ENCODE peak calls at places on chromosomes 1 and 21, in seven cellular contexts. One of them, this sample, is unnamed. For H3K27me3, the result is how much of the 10 kb centered on the place peaks cover.

GRCh38 chr1:63854091-63854490 is 80.3 kb downstream of the ROR1 start:
- DNase-seq in neural progenitor cell: no peak
- DNase-seq in IMR-90: no peak
- DNase-seq in aorta: no peak
- DNase-seq in fibroblast of lung: no peak
- DNase-seq in left lung: no peak
- DNase-seq in heart left ventricle: no peak
- DNase-seq in this sample: no peak

GRCh38 chr1:241608379-241609033 is 31.7 kb downstream of the CHML start:
- DNase-seq in neural progenitor cell: no peak
- DNase-seq in IMR-90: peak
- DNase-seq in aorta: no peak
- DNase-seq in fibroblast of lung: peak
- DNase-seq in left lung: no peak
- DNase-seq in heart left ventricle: no peak
- DNase-seq in this sample: no peak

GRCh38 chr1:209751627-209752231 is 4.1 kb upstream of the TRAF3IP3 start:
- DNase-seq in neural progenitor cell: no peak
- DNase-seq in IMR-90: no peak
- DNase-seq in aorta: no peak
- DNase-seq in fibroblast of lung: no peak
- DNase-seq in left lung: no peak
- DNase-seq in heart left ventricle: no peak
- DNase-seq in this sample: no peak

GRCh38 chr1:100538935-100539835 is 1.2 kb downstream of the GPR88 start:
- DNase-seq in neural progenitor cell: peak
- DNase-seq in IMR-90: peak
- DNase-seq in aorta: peak
- DNase-seq in fibroblast of lung: peak
- DNase-seq in left lung: peak
- DNase-seq in heart left ventricle: peak
- DNase-seq in this sample: no peak

GRCh38 chr1:150225546-150225945 is 10.4 kb downstream of the ANP32E start:
- DNase-seq in neural progenitor cell: no peak
- DNase-seq in IMR-90: no peak
- DNase-seq in aorta: no peak
- DNase-seq in fibroblast of lung: no peak
- DNase-seq in left lung: no peak
- DNase-seq in heart left ventricle: no peak
- DNase-seq in this sample: no peak

GRCh38 chr1:181712636-181713238 is 229.4 kb downstream of the CACNA1E start:
- DNase-seq in neural progenitor cell: no peak
- DNase-seq in IMR-90: no peak
- DNase-seq in aorta: no peak
- DNase-seq in fibroblast of lung: no peak
- DNase-seq in left lung: no peak
- DNase-seq in heart left ventricle: no peak
- DNase-seq in this sample: no peak

GRCh38 chr1:8661185-8662110 is 156.0 kb downstream of the RERE start:
- DNase-seq in neural progenitor cell: no peak
- DNase-seq in IMR-90: peak
- DNase-seq in aorta: peak
- DNase-seq in fibroblast of lung: peak
- DNase-seq in left lung: no peak
- DNase-seq in heart left ventricle: no peak
- DNase-seq in this sample: no peak

GRCh38 chr1:160607051-160608032 is 28.0 kb upstream of the CD84 start:
- DNase-seq in neural progenitor cell: peak
- DNase-seq in IMR-90: peak
- DNase-seq in aorta: no peak
- DNase-seq in fibroblast of lung: peak
- DNase-seq in left lung: no peak
- DNase-seq in heart left ventricle: no peak
- DNase-seq in this sample: no peak

GRCh38 chr1:50419192-50419906 is 3.9 kb downstream of the DMRTA2 start:
- DNase-seq in neural progenitor cell: peak
- DNase-seq in IMR-90: no peak
- DNase-seq in aorta: no peak
- DNase-seq in fibroblast of lung: no peak
- DNase-seq in left lung: peak
- DNase-seq in heart left ventricle: peak
- DNase-seq in this sample: no peak

GRCh38 chr1:17553970-17554369 is 14.5 kb downstream of the ARHGEF10L start:
- DNase-seq in neural progenitor cell: no peak
- DNase-seq in IMR-90: peak
- DNase-seq in aorta: peak
- DNase-seq in fibroblast of lung: peak
- DNase-seq in left lung: no peak
- DNase-seq in heart left ventricle: no peak
- DNase-seq in this sample: no peak

GRCh38 chr1:235642021-235642942 is 7.3 kb downstream of the GNG4 start:
- DNase-seq in neural progenitor cell: no peak
- DNase-seq in IMR-90: peak
- DNase-seq in aorta: no peak
- DNase-seq in fibroblast of lung: peak
- DNase-seq in left lung: no peak
- DNase-seq in heart left ventricle: no peak
- DNase-seq in this sample: no peak

GRCh38 chr1:204455063-204455830 is 39.4 kb downstream of the PIK3C2B start:
- DNase-seq in neural progenitor cell: peak
- DNase-seq in IMR-90: no peak
- DNase-seq in aorta: no peak
- DNase-seq in fibroblast of lung: no peak
- DNase-seq in left lung: no peak
- DNase-seq in heart left ventricle: no peak
- DNase-seq in this sample: no peak

GRCh38 chr1:154295408-154296235 is 23.2 kb downstream of the HAX1 start:
- DNase-seq in neural progenitor cell: no peak
- DNase-seq in IMR-90: no peak
- DNase-seq in aorta: no peak
- DNase-seq in fibroblast of lung: no peak
- DNase-seq in left lung: no peak
- DNase-seq in heart left ventricle: no peak
- DNase-seq in this sample: no peak

GRCh38 chr1:1779691-1780597 is 1.7 kb upstream of the NADK start:
- DNase-seq in neural progenitor cell: peak
- DNase-seq in IMR-90: peak
- DNase-seq in aorta: peak
- DNase-seq in fibroblast of lung: peak
- DNase-seq in left lung: peak
- DNase-seq in heart left ventricle: peak
- DNase-seq in this sample: no peak

GRCh38 chr1:52928083-52928404 is 968 bp downstream of the SCP2 start:
- DNase-seq in neural progenitor cell: no peak
- DNase-seq in IMR-90: no peak
- DNase-seq in aorta: no peak
- DNase-seq in fibroblast of lung: no peak
- DNase-seq in left lung: no peak
- DNase-seq in heart left ventricle: no peak
- DNase-seq in this sample: no peak

GRCh38 chr1:210496063-210496462 is 167.4 kb downstream of the HHAT start:
- DNase-seq in neural progenitor cell: no peak
- DNase-seq in IMR-90: peak
- DNase-seq in aorta: peak
- DNase-seq in fibroblast of lung: peak
- DNase-seq in left lung: no peak
- DNase-seq in heart left ventricle: no peak
- DNase-seq in this sample: peak

GRCh38 chr1:199460933-199461332 is 566.6 kb upstream of the NR5A2 start:
- DNase-seq in neural progenitor cell: no peak
- DNase-seq in IMR-90: peak
- DNase-seq in aorta: no peak
- DNase-seq in fibroblast of lung: peak
- DNase-seq in left lung: no peak
- DNase-seq in heart left ventricle: no peak
- DNase-seq in this sample: no peak

DNA sequence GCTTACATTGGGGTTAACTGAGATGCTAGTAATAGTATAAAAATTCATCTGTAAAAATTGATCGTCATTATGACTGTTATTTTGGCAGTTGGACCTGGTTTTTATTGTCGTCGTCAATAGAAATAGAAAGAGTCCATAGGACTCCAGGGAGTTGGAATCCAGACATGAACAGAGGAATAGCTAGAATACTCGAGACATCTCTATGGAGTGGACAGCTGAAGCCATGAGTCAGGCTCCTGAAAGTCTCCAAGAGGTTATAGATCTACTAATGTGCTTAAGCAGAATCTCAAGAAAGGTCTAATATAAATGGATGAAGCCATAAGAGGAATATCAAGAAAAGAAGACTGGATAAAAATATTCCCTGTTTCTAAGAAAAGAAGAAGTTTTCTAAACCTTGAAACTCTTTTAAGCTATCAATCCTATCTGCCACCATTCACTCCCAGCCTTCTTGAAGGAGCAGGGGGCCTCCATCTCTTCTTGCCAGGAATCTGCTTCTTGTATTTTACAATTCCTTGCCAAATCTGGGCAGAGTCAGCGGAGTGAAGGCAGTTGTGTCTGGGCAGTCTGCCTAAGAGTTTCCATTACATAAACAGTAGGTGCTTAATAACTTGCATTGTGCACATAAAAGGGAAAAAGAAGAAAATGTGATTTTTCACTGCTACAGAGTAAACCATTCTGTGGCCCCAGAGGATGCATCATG is 163.3 kb downstream of the ST6GALNAC5 start:
- DNase-seq in neural progenitor cell: no peak
- DNase-seq in IMR-90: peak
- DNase-seq in aorta: no peak
- DNase-seq in fibroblast of lung: peak
- DNase-seq in left lung: no peak
- DNase-seq in heart left ventricle: no peak
- DNase-seq in this sample: no peak
- H3K27ac ChIP-seq in neural progenitor cell: no peak
- H3K27ac ChIP-seq in IMR-90: no peak
- H3K27ac ChIP-seq in aorta: no peak
- H3K27ac ChIP-seq in fibroblast of lung: no peak
- H3K27ac ChIP-seq in left lung: no peak
- H3K27ac ChIP-seq in heart left ventricle: no peak
- H3K27ac ChIP-seq in this sample: no peak

GRCh38 chr1:36597514-36597913 is 114.8 kb upstream of the CSF3R start:
- DNase-seq in neural progenitor cell: no peak
- DNase-seq in IMR-90: no peak
- DNase-seq in aorta: no peak
- DNase-seq in fibroblast of lung: no peak
- DNase-seq in left lung: no peak
- DNase-seq in heart left ventricle: no peak
- DNase-seq in this sample: no peak

GRCh38 chr1:36602189-36602588 is 119.5 kb upstream of the CSF3R start:
- DNase-seq in neural progenitor cell: peak
- DNase-seq in IMR-90: no peak
- DNase-seq in aorta: no peak
- DNase-seq in fibroblast of lung: no peak
- DNase-seq in left lung: no peak
- DNase-seq in heart left ventricle: no peak
- DNase-seq in this sample: no peak

GRCh38 chr1:36595921-36596320 is 113.2 kb upstream of the CSF3R start:
- DNase-seq in neural progenitor cell: no peak
- DNase-seq in IMR-90: no peak
- DNase-seq in aorta: no peak
- DNase-seq in fibroblast of lung: no peak
- DNase-seq in left lung: no peak
- DNase-seq in heart left ventricle: no peak
- DNase-seq in this sample: no peak

GRCh38 chr1:36603461-36603860 is 120.7 kb upstream of the CSF3R start:
- DNase-seq in neural progenitor cell: peak
- DNase-seq in IMR-90: no peak
- DNase-seq in aorta: no peak
- DNase-seq in fibroblast of lung: no peak
- DNase-seq in left lung: no peak
- DNase-seq in heart left ventricle: no peak
- DNase-seq in this sample: no peak

DNA sequence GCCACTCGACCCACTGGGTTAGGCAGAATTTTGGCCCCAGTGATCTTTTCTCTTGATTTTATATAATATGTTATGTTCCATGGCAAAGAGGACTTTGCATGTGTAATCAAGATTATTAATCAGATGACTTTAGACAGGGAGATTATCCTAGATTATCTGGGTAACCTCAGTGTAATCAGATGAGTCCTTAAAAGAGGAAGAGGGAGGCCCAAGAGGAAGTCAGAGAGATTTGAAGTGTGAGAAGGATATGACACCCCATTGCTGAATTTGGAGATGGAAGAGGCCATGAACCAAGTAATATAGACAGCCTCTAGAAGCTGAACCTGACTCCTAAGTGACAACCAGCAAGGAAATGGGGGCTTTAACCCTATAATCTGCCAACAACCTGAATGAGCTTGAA is 117.1 kb upstream of the CSF3R start:
- DNase-seq in neural progenitor cell: no peak
- DNase-seq in IMR-90: no peak
- DNase-seq in aorta: no peak
- DNase-seq in fibroblast of lung: no peak
- DNase-seq in left lung: no peak
- DNase-seq in heart left ventricle: no peak
- DNase-seq in this sample: no peak
- H3K27me3 ChIP-seq in neural progenitor cell: under half
- H3K27me3 ChIP-seq in IMR-90: under half
- H3K27me3 ChIP-seq in aorta: under half
- H3K27me3 ChIP-seq in fibroblast of lung: under half
- H3K27me3 ChIP-seq in left lung: under half
- H3K27me3 ChIP-seq in heart left ventricle: under half
- H3K27me3 ChIP-seq in this sample: under half

GRCh38 chr21:45317401-45318145 is 29.9 kb upstream of the POFUT2 start:
- DNase-seq in neural progenitor cell: no peak
- DNase-seq in IMR-90: peak
- DNase-seq in aorta: peak
- DNase-seq in fibroblast of lung: peak
- DNase-seq in left lung: no peak
- DNase-seq in heart left ventricle: peak
- DNase-seq in this sample: no peak
- H3K27ac ChIP-seq in neural progenitor cell: no peak
- H3K27ac ChIP-seq in IMR-90: peak
- H3K27ac ChIP-seq in aorta: no peak
- H3K27ac ChIP-seq in fibroblast of lung: peak
- H3K27ac ChIP-seq in left lung: peak
- H3K27ac ChIP-seq in heart left ventricle: peak
- H3K27ac ChIP-seq in this sample: no peak

GRCh38 chr21:36719614-36720013 is 20.7 kb downstream of the SIM2 start:
- DNase-seq in neural progenitor cell: no peak
- DNase-seq in IMR-90: no peak
- DNase-seq in aorta: no peak
- DNase-seq in fibroblast of lung: no peak
- DNase-seq in left lung: no peak
- DNase-seq in heart left ventricle: no peak
- DNase-seq in this sample: no peak

GRCh38 chr21:36716836-36717235 is 17.9 kb downstream of the SIM2 start:
- DNase-seq in neural progenitor cell: no peak
- DNase-seq in IMR-90: no peak
- DNase-seq in aorta: no peak
- DNase-seq in fibroblast of lung: no peak
- DNase-seq in left lung: no peak
- DNase-seq in heart left ventricle: no peak
- DNase-seq in this sample: no peak

GRCh38 chr21:36718951-36719501 is 20.1 kb downstream of the SIM2 start:
- DNase-seq in neural progenitor cell: no peak
- DNase-seq in IMR-90: no peak
- DNase-seq in aorta: peak
- DNase-seq in fibroblast of lung: no peak
- DNase-seq in left lung: no peak
- DNase-seq in heart left ventricle: no peak
- DNase-seq in this sample: peak

GRCh38 chr21:36716387-36716786 is 17.5 kb downstream of the SIM2 start:
- DNase-seq in neural progenitor cell: no peak
- DNase-seq in IMR-90: no peak
- DNase-seq in aorta: no peak
- DNase-seq in fibroblast of lung: no peak
- DNase-seq in left lung: no peak
- DNase-seq in heart left ventricle: no peak
- DNase-seq in this sample: no peak

GRCh38 chr21:36717901-36718465 is 19.1 kb downstream of the SIM2 start:
- DNase-seq in neural progenitor cell: no peak
- DNase-seq in IMR-90: no peak
- DNase-seq in aorta: no peak
- DNase-seq in fibroblast of lung: no peak
- DNase-seq in left lung: no peak
- DNase-seq in heart left ventricle: no peak
- DNase-seq in this sample: no peak
- H3K27me3 ChIP-seq in neural progenitor cell: half or more
- H3K27me3 ChIP-seq in IMR-90: half or more
- H3K27me3 ChIP-seq in aorta: under half
- H3K27me3 ChIP-seq in fibroblast of lung: under half
- H3K27me3 ChIP-seq in left lung: under half
- H3K27me3 ChIP-seq in heart left ventricle: under half
- H3K27me3 ChIP-seq in this sample: under half